ENCODE peak calls at places on chromosomes 12 and 14, in nine cellular contexts. One of them, this sample, is unnamed.

GRCh38 chr12:13170892-13171490 is 25.5 kb upstream of the EMP1 start:
- DNase-seq in SHP77 treated with DMSO at 0.1 percent for 48 hours: no peak
- DNase-seq in stimulated activated CD8-positive, alpha-beta memory T cell treated with anti-CD3 and anti-CD28 coated beads, Interleukin-4, amount 100 ng/mL, for 24 hours: no peak
- DNase-seq in MM.1S: no peak
- DNase-seq in T-helper 9 cell: no peak
- DNase-seq in GM03348: peak
- DNase-seq in lower leg skin: no peak
- DNase-seq in NCI-H2081: no peak
- DNase-seq in retina: no peak
- DNase-seq in this sample: no peak

GRCh38 chr12:64730585-64730964 is 28.6 kb downstream of the GNS start:
- DNase-seq in MM.1S: no peak
- DNase-seq in retina: no peak
- DNase-seq in T-helper 9 cell: no peak
- DNase-seq in NCI-H2081: no peak
- DNase-seq in SHP77 treated with DMSO at 0.1 percent for 48 hours: no peak
- DNase-seq in GM03348: no peak
- DNase-seq in stimulated activated CD8-positive, alpha-beta memory T cell treated with anti-CD3 and anti-CD28 coated beads, Interleukin-4, amount 100 ng/mL, for 24 hours: no peak
- DNase-seq in lower leg skin: no peak
- DNase-seq in this sample: no peak

GRCh38 chr14:74867673-74868072 is 8.3 kb downstream of the PROX2 start:
- DNase-seq in T-helper 9 cell: peak
- DNase-seq in SHP77 treated with DMSO at 0.1 percent for 48 hours: no peak
- DNase-seq in retina: no peak
- DNase-seq in lower leg skin: peak
- DNase-seq in NCI-H2081: no peak
- DNase-seq in GM03348: peak
- DNase-seq in MM.1S: no peak
- DNase-seq in stimulated activated CD8-positive, alpha-beta memory T cell treated with anti-CD3 and anti-CD28 coated beads, Interleukin-4, amount 100 ng/mL, for 24 hours: peak
- DNase-seq in this sample: no peak

GRCh38 chr14:96095581-96096476 is 56.7 kb downstream of the C14orf132 start:
- DNase-seq in stimulated activated CD8-positive, alpha-beta memory T cell treated with anti-CD3 and anti-CD28 coated beads, Interleukin-4, amount 100 ng/mL, for 24 hours: no peak
- DNase-seq in NCI-H2081: peak
- DNase-seq in lower leg skin: peak
- DNase-seq in SHP77 treated with DMSO at 0.1 percent for 48 hours: peak
- DNase-seq in MM.1S: no peak
- DNase-seq in retina: peak
- DNase-seq in GM03348: peak
- DNase-seq in T-helper 9 cell: no peak
- DNase-seq in this sample: peak

GRCh38 chr14:83575301-83575700 is 1954.6 kb upstream of the FLRT2 start:
- DNase-seq in T-helper 9 cell: no peak
- DNase-seq in SHP77 treated with DMSO at 0.1 percent for 48 hours: no peak
- DNase-seq in GM03348: no peak
- DNase-seq in lower leg skin: no peak
- DNase-seq in MM.1S: no peak
- DNase-seq in stimulated activated CD8-positive, alpha-beta memory T cell treated with anti-CD3 and anti-CD28 coated beads, Interleukin-4, amount 100 ng/mL, for 24 hours: no peak
- DNase-seq in NCI-H2081: no peak
- DNase-seq in retina: no peak
- DNase-seq in this sample: no peak

GRCh38 chr12:93709386-93709785 is 32.2 kb downstream of the CRADD start:
- DNase-seq in lower leg skin: no peak
- DNase-seq in GM03348: no peak
- DNase-seq in stimulated activated CD8-positive, alpha-beta memory T cell treated with anti-CD3 and anti-CD28 coated beads, Interleukin-4, amount 100 ng/mL, for 24 hours: no peak
- DNase-seq in retina: no peak
- DNase-seq in T-helper 9 cell: no peak
- DNase-seq in SHP77 treated with DMSO at 0.1 percent for 48 hours: no peak
- DNase-seq in NCI-H2081: no peak
- DNase-seq in MM.1S: no peak
- DNase-seq in this sample: no peak

GRCh38 chr14:71783786-71784185 is 148.4 kb upstream of the RGS6 start:
- DNase-seq in NCI-H2081: no peak
- DNase-seq in T-helper 9 cell: no peak
- DNase-seq in GM03348: no peak
- DNase-seq in SHP77 treated with DMSO at 0.1 percent for 48 hours: no peak
- DNase-seq in MM.1S: no peak
- DNase-seq in lower leg skin: no peak
- DNase-seq in stimulated activated CD8-positive, alpha-beta memory T cell treated with anti-CD3 and anti-CD28 coated beads, Interleukin-4, amount 100 ng/mL, for 24 hours: no peak
- DNase-seq in retina: no peak
- DNase-seq in this sample: no peak

GRCh38 chr14:88417594-88417993 is 32.1 kb downstream of the SPATA7 start:
- DNase-seq in retina: no peak
- DNase-seq in stimulated activated CD8-positive, alpha-beta memory T cell treated with anti-CD3 and anti-CD28 coated beads, Interleukin-4, amount 100 ng/mL, for 24 hours: no peak
- DNase-seq in NCI-H2081: no peak
- DNase-seq in T-helper 9 cell: no peak
- DNase-seq in GM03348: no peak
- DNase-seq in MM.1S: no peak
- DNase-seq in lower leg skin: no peak
- DNase-seq in SHP77 treated with DMSO at 0.1 percent for 48 hours: no peak
- DNase-seq in this sample: no peak

GRCh38 chr14:21768116-21768874 is 94.7 kb upstream of the OR4E1 start:
- DNase-seq in stimulated activated CD8-positive, alpha-beta memory T cell treated with anti-CD3 and anti-CD28 coated beads, Interleukin-4, amount 100 ng/mL, for 24 hours: no peak
- DNase-seq in T-helper 9 cell: no peak
- DNase-seq in MM.1S: peak
- DNase-seq in NCI-H2081: no peak
- DNase-seq in retina: no peak
- DNase-seq in GM03348: peak
- DNase-seq in SHP77 treated with DMSO at 0.1 percent for 48 hours: peak
- DNase-seq in lower leg skin: no peak
- DNase-seq in this sample: peak

GRCh38 chr14:25658988-25659387 is 609.0 kb upstream of the STXBP6 start:
- DNase-seq in stimulated activated CD8-positive, alpha-beta memory T cell treated with anti-CD3 and anti-CD28 coated beads, Interleukin-4, amount 100 ng/mL, for 24 hours: no peak
- DNase-seq in SHP77 treated with DMSO at 0.1 percent for 48 hours: no peak
- DNase-seq in GM03348: no peak
- DNase-seq in lower leg skin: no peak
- DNase-seq in T-helper 9 cell: no peak
- DNase-seq in NCI-H2081: no peak
- DNase-seq in retina: no peak
- DNase-seq in MM.1S: no peak
- DNase-seq in this sample: no peak

GRCh38 chr14:52266179-52266578 is 1.3 kb upstream of the PTGDR start:
- DNase-seq in NCI-H2081: no peak
- DNase-seq in lower leg skin: no peak
- DNase-seq in MM.1S: no peak
- DNase-seq in retina: no peak
- DNase-seq in GM03348: peak
- DNase-seq in T-helper 9 cell: no peak
- DNase-seq in SHP77 treated with DMSO at 0.1 percent for 48 hours: no peak
- DNase-seq in stimulated activated CD8-positive, alpha-beta memory T cell treated with anti-CD3 and anti-CD28 coated beads, Interleukin-4, amount 100 ng/mL, for 24 hours: no peak
- DNase-seq in this sample: peak